ENCODE peak calls at places on chromosomes 13 and 19, in nine cellular contexts. X, Z, V, W, S, L, F, K and R are unnamed samples.

GRCh38 chr13:103948477-103948876 is 882.3 kb upstream of the SLC10A2 start:
- DNase-seq in Z (no peak), X (no peak), K (no peak), V (no peak), W (no peak), F (no peak), S (no peak), L (no peak), R (no peak)

GRCh38 chr19:18803550-18804138 is 12.5 kb upstream of the COMP start:
- DNase-seq in X (no peak), S (no peak), W (no peak), K (no peak), F (no peak), Z (no peak), V (no peak), L (no peak), R (no peak)

GRCh38 chr19:43820098-43820860 is 6.8 kb upstream of the ZNF283 start:
- DNase-seq in S (no peak), L (no peak), W (no peak), V (peak), F (no peak), X (no peak), K (peak), Z (no peak), R (no peak)

GRCh38 chr19:54077334-54077733 is 3.8 kb downstream of the TARM1 start:
- DNase-seq in V (no peak), L (no peak), Z (no peak), W (no peak), F (no peak), X (no peak), S (no peak), K (no peak), R (no peak)

GRCh38 chr19:1067341-1068103 is 555 bp downstream of the ARHGAP45 start:
- DNase-seq in F (no peak), K (no peak), Z (peak), L (no peak), V (no peak), X (no peak), W (no peak), S (no peak), R (peak)

GRCh38 chr19:38514812-38515633 is 81.5 kb downstream of the RYR1 start:
- DNase-seq in F (peak), Z (peak), K (peak), L (peak), X (no peak), V (peak), W (no peak), S (peak), R (peak)

GRCh38 chr19:47723573-47723923 is 10.3 kb downstream of the EHD2 start:
- DNase-seq in V (peak), W (no peak), Z (no peak), L (no peak), F (peak), X (peak), S (no peak), K (peak), R (no peak)

GRCh38 chr13:32695602-32696250 is 109.5 kb downstream of the PDS5B start:
- DNase-seq in V (no peak), K (no peak), X (no peak), F (no peak), Z (no peak), S (no peak), W (no peak), L (no peak), R (no peak)

GRCh38 chr19:54660967-54661366 is 1.8 kb upstream of the LILRB4 start:
- DNase-seq in Z (no peak), V (no peak), W (no peak), K (no peak), S (no peak), L (no peak), X (no peak), F (no peak), R (no peak)

GRCh38 chr13:68714292-68714691 is 1393.3 kb upstream of the ATXN8OS start:
- DNase-seq in X (no peak), F (no peak), W (no peak), S (peak), K (no peak), Z (no peak), V (no peak), L (no peak), R (no peak)

GRCh38 chr19:12133069-12133468 is 7.1 kb downstream of the ZNF20 start:
- DNase-seq in V (no peak), Z (no peak), X (no peak), K (no peak), S (no peak), F (no peak), W (no peak), L (no peak), R (no peak)